ENCODE peak calls at places on chromosome 18, in seven cellular contexts. P is stomach, L is K562, F is sigmoid colon, A is GM12878, Z is H1, S is SK-N-SH. J is an unnamed sample.

GRCh38 chr18:59779979-59780378 is 82.8 kb upstream of the CCBE1 start:
- DNase-seq in P (no peak), L (no peak), F (no peak), A (no peak), Z (no peak), S (no peak), J (no peak)

GRCh38 chr18:37385846-37386435 is 179.7 kb downstream of the CELF4 start:
- DNase-seq in P (no peak), L (peak; percentile 42), F (no peak), A (no peak), Z (no peak), S (peak; percentile 52), J (no peak)

GRCh38 chr18:9201224-9201623 is 64.6 kb downstream of the ANKRD12 start:
- DNase-seq in P (no peak), L (no peak), F (no peak), A (no peak), Z (no peak), S (no peak), J (no peak)

GRCh38 chr18:26307161-26307773 is 81.0 kb downstream of the TAF4B start:
- DNase-seq in P (no peak), L (peak; percentile 45), F (no peak), A (peak; percentile 24), Z (no peak), S (peak; percentile 54), J (no peak)

GRCh38 chr18:9682572-9682971 is 25.5 kb upstream of the RAB31 start:
- DNase-seq in P (no peak), L (no peak), F (no peak), A (no peak), Z (no peak), S (no peak), J (no peak)

GRCh38 chr18:13660510-13660909 is 65.8 kb downstream of the FAM210A start:
- DNase-seq in P (no peak), L (no peak), F (no peak), A (no peak), Z (no peak), S (no peak), J (no peak)

GRCh38 chr18:69898241-69898861 is 49.3 kb downstream of the CD226 start:
- DNase-seq in P (no peak), L (no peak), F (no peak), A (no peak), Z (no peak), S (no peak), J (no peak)

GRCh38 chr18:13809025-13809384 is 14.9 kb upstream of the MC5R start:
- DNase-seq in P (peak; percentile 83), L (no peak), F (no peak), A (no peak), Z (no peak), S (no peak), J (peak; percentile 80)

GRCh38 chr18:31243740-31244512 is 74.0 kb upstream of the DSG1 start:
- DNase-seq in P (no peak), L (no peak), F (no peak), A (no peak), Z (no peak), S (no peak), J (no peak)

GRCh38 chr18:10006261-10006903 is 92.6 kb downstream of the VAPA start:
- DNase-seq in P (no peak), L (no peak), F (peak; percentile 30), A (no peak), Z (no peak), S (peak; percentile 50), J (no peak)

GRCh38 chr18:31041346-31042067 is 1.0 kb downstream of the DSC3 start:
- DNase-seq in P (no peak), L (no peak), F (no peak), A (no peak), Z (peak; percentile 60), S (peak; percentile 20), J (peak; percentile 10)

GRCh38 chr18:6731197-6731596 is 1.7 kb downstream of the ARHGAP28 start:
- DNase-seq in P (no peak), L (no peak), F (no peak), A (no peak), Z (no peak), S (no peak), J (no peak)

GRCh38 chr18:57630759-57631660 is 9.4 kb upstream of the NARS1 start:
- DNase-seq in P (no peak), L (no peak), F (no peak), A (peak; percentile 44), Z (no peak), S (no peak), J (no peak)

GRCh38 chr18:7844017-7844416 is 276.9 kb downstream of the PTPRM start:
- DNase-seq in P (no peak), L (no peak), F (no peak), A (no peak), Z (no peak), S (no peak), J (no peak)

GRCh38 chr18:3027301-3027700 is 14.4 kb upstream of the LPIN2 start:
- DNase-seq in P (no peak), L (no peak), F (no peak), A (no peak), Z (no peak), S (no peak), J (no peak)

GRCh38 chr18:23307567-23308295 is 145.4 kb upstream of the RIOK3 start:
- DNase-seq in P (no peak), L (no peak), F (no peak), A (peak; percentile 39), Z (no peak), S (no peak), J (no peak)

GRCh38 chr18:73283032-73283431 is 415.2 kb upstream of the NETO1 start:
- DNase-seq in P (no peak), L (no peak), F (no peak), A (no peak), Z (no peak), S (no peak), J (no peak)

GRCh38 chr18:35953688-35954087 is 18.8 kb upstream of the RMP24 start:
- DNase-seq in P (no peak), L (no peak), F (no peak), A (no peak), Z (no peak), S (no peak), J (no peak)

DNA sequence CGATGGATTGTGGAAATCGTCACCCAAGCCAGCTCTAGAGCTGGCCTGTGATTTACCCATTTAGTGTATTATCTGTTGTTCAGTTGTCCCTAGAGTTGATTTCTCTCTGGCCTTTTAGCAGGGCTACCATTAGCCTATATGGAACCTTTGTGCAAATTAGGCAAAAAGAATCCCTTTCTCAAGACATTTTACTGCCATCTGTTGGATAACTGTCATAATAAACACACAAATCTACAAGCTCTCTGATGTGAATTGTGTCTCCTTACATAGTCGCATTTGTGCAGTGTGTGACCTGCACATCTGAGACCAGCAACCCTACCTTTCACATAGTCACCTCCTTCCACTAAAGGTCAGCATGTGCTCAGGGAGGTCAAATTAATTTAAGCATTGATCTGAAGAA is 34.0 kb downstream of the LOXHD1 start:
- DNase-seq in P (no peak), L (no peak), F (no peak), A (peak; percentile 2), Z (no peak), S (peak; percentile 27), J (no peak)
- TF ChIP-seq CTCF in P (no peak), L (no peak), F (no peak), A (no peak), Z (peak; percentile 4), S (peak; percentile 37), J (no peak)

GRCh38 chr18:48454146-48454796 is 45.1 kb upstream of the ZBTB7C start:
- DNase-seq in P (no peak), L (no peak), F (no peak), A (no peak), Z (no peak), S (no peak), J (no peak)

GRCh38 chr18:48456838-48457237 is 47.7 kb upstream of the ZBTB7C start:
- DNase-seq in P (no peak), L (no peak), F (no peak), A (no peak), Z (no peak), S (no peak), J (no peak)

GRCh38 chr18:48455555-48456478 is 46.6 kb upstream of the ZBTB7C start:
- DNase-seq in P (no peak), L (no peak), F (no peak), A (no peak), Z (no peak), S (no peak), J (peak; percentile 40)

GRCh38 chr18:48453330-48454063 is 44.3 kb upstream of the ZBTB7C start:
- DNase-seq in P (no peak), L (no peak), F (no peak), A (no peak), Z (no peak), S (no peak), J (no peak)

DNA sequence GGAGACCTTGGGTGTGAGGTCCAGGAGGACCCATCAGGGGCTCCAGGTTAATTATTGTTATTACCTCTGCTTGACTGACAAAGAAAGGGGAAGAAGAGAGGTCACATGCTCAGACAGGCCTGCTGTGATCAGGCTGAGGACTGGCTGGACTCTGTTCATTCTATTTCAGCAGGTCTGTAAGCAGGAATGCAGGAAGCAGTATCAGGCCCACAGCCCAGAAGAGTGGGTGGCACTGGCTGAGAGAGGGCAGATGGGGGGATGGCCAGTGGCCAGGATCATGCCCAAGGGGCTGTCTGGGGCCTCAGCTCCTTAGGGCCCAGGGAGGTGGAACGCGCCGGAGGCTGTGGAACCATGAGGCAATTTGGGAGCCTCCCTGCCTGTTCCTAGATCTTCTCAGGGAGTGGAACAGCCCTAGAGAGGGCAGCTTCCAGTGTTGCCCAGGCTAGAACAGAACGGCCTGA is 43.7 kb upstream of the ZBTB7C start:
- DNase-seq in P (no peak), L (no peak), F (no peak), A (no peak), Z (no peak), S (no peak), J (no peak)
- TF ChIP-seq POLR2AphosphoS5 in P (no peak), L (no peak), F (no peak), A (no peak), Z (no peak), S (no peak), J (no peak)

GRCh38 chr18:49655266-49656097 is 93.6 kb downstream of the LIPG start:
- DNase-seq in P (no peak), L (no peak), F (no peak), A (no peak), Z (no peak), S (no peak), J (no peak)
- TF ChIP-seq EP300 in P (no peak), L (no peak), F (no peak), A (no peak), Z (no peak), S (no peak), J (no peak)

DNA sequence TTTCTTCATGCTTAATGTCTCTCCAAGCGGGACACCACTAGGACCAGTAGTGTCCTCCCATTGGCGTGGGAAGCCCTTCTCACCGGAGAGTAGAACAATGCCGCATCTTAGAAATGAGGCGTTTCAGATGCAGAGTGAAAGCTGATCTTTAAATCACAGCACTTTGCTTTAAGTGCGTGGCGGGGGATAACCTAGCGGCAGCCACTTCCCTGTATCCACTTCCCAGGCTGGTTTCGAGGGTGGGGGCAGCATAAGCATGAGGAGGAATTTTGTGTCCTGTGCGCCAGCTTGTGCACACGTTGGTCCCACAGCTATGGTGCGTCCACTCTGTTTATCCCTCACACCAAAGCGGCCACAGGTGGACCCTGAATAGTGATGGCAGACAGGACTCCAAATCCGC is 63.1 kb downstream of the MBP start:
- DNase-seq in P (no peak), L (no peak), F (no peak), A (no peak), Z (no peak), S (no peak), J (no peak)
- TF ChIP-seq CTCF in P (no peak), L (no peak), F (no peak), A (no peak), Z (no peak), S (no peak), J (no peak)